ENCODE peak calls at places on chromosome 4, in ten cellular contexts. One of them, this sample, is unnamed.
A peak's percentile ranks its signal among the peaks of the same experiment; 100 is the strongest.

GRCh38 chr4:2400841-2401609 is 17.4 kb downstream of the ZFYVE28 start:
- DNase-seq in caudate nucleus: no peak
- DNase-seq in adipocyte: no peak
- DNase-seq in suprapubic skin: no peak
- DNase-seq in skeletal muscle cell: no peak
- DNase-seq in SW 1271: no peak
- DNase-seq in SK-N-SH: no peak
- DNase-seq in ACHN: no peak
- DNase-seq in WERI-Rb-1: no peak
- DNase-seq in NCI-H1105 treated with DMSO at 0.1 percent for 48 hours: no peak
- DNase-seq in this sample: no peak

GRCh38 chr4:177367336-177367735 is 57.7 kb downstream of the NEIL3 start:
- DNase-seq in ACHN: peak; percentile 13
- DNase-seq in adipocyte: no peak
- DNase-seq in skeletal muscle cell: no peak
- DNase-seq in SK-N-SH: no peak
- DNase-seq in suprapubic skin: no peak
- DNase-seq in WERI-Rb-1: peak; percentile 28
- DNase-seq in caudate nucleus: no peak
- DNase-seq in NCI-H1105 treated with DMSO at 0.1 percent for 48 hours: no peak
- DNase-seq in SW 1271: no peak
- DNase-seq in this sample: no peak

GRCh38 chr4:17664755-17665154 is 50.3 kb downstream of the MED28 start:
- DNase-seq in suprapubic skin: no peak
- DNase-seq in ACHN: no peak
- DNase-seq in SK-N-SH: no peak
- DNase-seq in adipocyte: no peak
- DNase-seq in SW 1271: no peak
- DNase-seq in WERI-Rb-1: no peak
- DNase-seq in caudate nucleus: no peak
- DNase-seq in NCI-H1105 treated with DMSO at 0.1 percent for 48 hours: no peak
- DNase-seq in skeletal muscle cell: no peak
- DNase-seq in this sample: peak; percentile 60

GRCh38 chr4:161894493-161895167 is 269.2 kb downstream of the FSTL5 start:
- DNase-seq in caudate nucleus: no peak
- DNase-seq in NCI-H1105 treated with DMSO at 0.1 percent for 48 hours: no peak
- DNase-seq in ACHN: no peak
- DNase-seq in adipocyte: no peak
- DNase-seq in skeletal muscle cell: no peak
- DNase-seq in SK-N-SH: no peak
- DNase-seq in suprapubic skin: no peak
- DNase-seq in SW 1271: no peak
- DNase-seq in WERI-Rb-1: no peak
- DNase-seq in this sample: no peak

GRCh38 chr4:45438047-45438446 is 685.8 kb downstream of the GABRG1 start:
- DNase-seq in suprapubic skin: no peak
- DNase-seq in NCI-H1105 treated with DMSO at 0.1 percent for 48 hours: no peak
- DNase-seq in WERI-Rb-1: no peak
- DNase-seq in caudate nucleus: no peak
- DNase-seq in adipocyte: no peak
- DNase-seq in skeletal muscle cell: no peak
- DNase-seq in SK-N-SH: no peak
- DNase-seq in SW 1271: no peak
- DNase-seq in ACHN: peak; percentile 3
- DNase-seq in this sample: no peak

GRCh38 chr4:48913346-48913745 is 6.8 kb upstream of the OCIAD2 start:
- DNase-seq in caudate nucleus: no peak
- DNase-seq in NCI-H1105 treated with DMSO at 0.1 percent for 48 hours: no peak
- DNase-seq in skeletal muscle cell: peak; percentile 84
- DNase-seq in ACHN: peak; percentile 76
- DNase-seq in suprapubic skin: no peak
- DNase-seq in SW 1271: peak; percentile 37
- DNase-seq in adipocyte: peak; percentile 52
- DNase-seq in SK-N-SH: no peak
- DNase-seq in WERI-Rb-1: no peak
- DNase-seq in this sample: no peak

GRCh38 chr4:33961751-33962150 is 2282.6 kb downstream of the ARAP2 start:
- DNase-seq in NCI-H1105 treated with DMSO at 0.1 percent for 48 hours: no peak
- DNase-seq in adipocyte: peak; percentile 53
- DNase-seq in suprapubic skin: no peak
- DNase-seq in SK-N-SH: no peak
- DNase-seq in caudate nucleus: no peak
- DNase-seq in skeletal muscle cell: peak; percentile 20
- DNase-seq in ACHN: no peak
- DNase-seq in WERI-Rb-1: no peak
- DNase-seq in SW 1271: no peak
- DNase-seq in this sample: no peak

GRCh38 chr4:121380448-121381147 is at the start of gene QRFPR:
- DNase-seq in ACHN: peak; percentile 84
- DNase-seq in adipocyte: peak; percentile 15
- DNase-seq in suprapubic skin: no peak
- DNase-seq in skeletal muscle cell: no peak
- DNase-seq in NCI-H1105 treated with DMSO at 0.1 percent for 48 hours: no peak
- DNase-seq in SW 1271: no peak
- DNase-seq in WERI-Rb-1: peak; percentile 56
- DNase-seq in caudate nucleus: no peak
- DNase-seq in SK-N-SH: peak; percentile 9
- DNase-seq in this sample: no peak

GRCh38 chr4:155515444-155515843 is 138.7 kb upstream of the MAP9 start:
- DNase-seq in adipocyte: no peak
- DNase-seq in skeletal muscle cell: no peak
- DNase-seq in caudate nucleus: no peak
- DNase-seq in NCI-H1105 treated with DMSO at 0.1 percent for 48 hours: no peak
- DNase-seq in SW 1271: no peak
- DNase-seq in WERI-Rb-1: no peak
- DNase-seq in ACHN: no peak
- DNase-seq in suprapubic skin: no peak
- DNase-seq in SK-N-SH: no peak
- DNase-seq in this sample: no peak

GRCh38 chr4:814312-814850 is 11.5 kb downstream of the CPLX1 start:
- DNase-seq in adipocyte: no peak
- DNase-seq in WERI-Rb-1: no peak
- DNase-seq in skeletal muscle cell: no peak
- DNase-seq in SK-N-SH: no peak
- DNase-seq in NCI-H1105 treated with DMSO at 0.1 percent for 48 hours: no peak
- DNase-seq in suprapubic skin: no peak
- DNase-seq in caudate nucleus: no peak
- DNase-seq in SW 1271: no peak
- DNase-seq in ACHN: no peak
- DNase-seq in this sample: no peak

GRCh38 chr4:74891037-74891436 is 41.9 kb upstream of the PARM1 start:
- DNase-seq in SW 1271: no peak
- DNase-seq in WERI-Rb-1: no peak
- DNase-seq in SK-N-SH: no peak
- DNase-seq in adipocyte: no peak
- DNase-seq in suprapubic skin: no peak
- DNase-seq in skeletal muscle cell: no peak
- DNase-seq in NCI-H1105 treated with DMSO at 0.1 percent for 48 hours: no peak
- DNase-seq in caudate nucleus: no peak
- DNase-seq in ACHN: no peak
- DNase-seq in this sample: no peak

GRCh38 chr4:151931563-151931962 is 170.8 kb upstream of the GATB start:
- DNase-seq in adipocyte: no peak
- DNase-seq in WERI-Rb-1: no peak
- DNase-seq in ACHN: no peak
- DNase-seq in NCI-H1105 treated with DMSO at 0.1 percent for 48 hours: peak; percentile 17
- DNase-seq in SW 1271: no peak
- DNase-seq in SK-N-SH: no peak
- DNase-seq in caudate nucleus: no peak
- DNase-seq in skeletal muscle cell: no peak
- DNase-seq in suprapubic skin: no peak
- DNase-seq in this sample: peak; percentile 53

GRCh38 chr4:140227286-140227685 is 73.3 kb upstream of the MAML3 start:
- DNase-seq in suprapubic skin: no peak
- DNase-seq in adipocyte: no peak
- DNase-seq in SK-N-SH: no peak
- DNase-seq in SW 1271: no peak
- DNase-seq in caudate nucleus: no peak
- DNase-seq in skeletal muscle cell: no peak
- DNase-seq in WERI-Rb-1: no peak
- DNase-seq in NCI-H1105 treated with DMSO at 0.1 percent for 48 hours: no peak
- DNase-seq in ACHN: no peak
- DNase-seq in this sample: no peak

GRCh38 chr4:139898293-139898692 is 232.7 kb downstream of the MGST2 start:
- DNase-seq in ACHN: no peak
- DNase-seq in caudate nucleus: no peak
- DNase-seq in adipocyte: no peak
- DNase-seq in NCI-H1105 treated with DMSO at 0.1 percent for 48 hours: no peak
- DNase-seq in SK-N-SH: no peak
- DNase-seq in SW 1271: no peak
- DNase-seq in skeletal muscle cell: no peak
- DNase-seq in WERI-Rb-1: no peak
- DNase-seq in suprapubic skin: no peak
- DNase-seq in this sample: no peak

GRCh38 chr4:186724048-186724860 is 598 bp upstream of the FAT1 start:
- DNase-seq in WERI-Rb-1: no peak
- DNase-seq in skeletal muscle cell: no peak
- DNase-seq in suprapubic skin: no peak
- DNase-seq in caudate nucleus: no peak
- DNase-seq in NCI-H1105 treated with DMSO at 0.1 percent for 48 hours: peak; percentile 14
- DNase-seq in ACHN: peak; percentile 32
- DNase-seq in SK-N-SH: peak; percentile 60
- DNase-seq in SW 1271: no peak
- DNase-seq in adipocyte: peak; percentile 86
- DNase-seq in this sample: peak; percentile 92

GRCh38 chr4:38583102-38583501 is 80.9 kb upstream of the KLF3 start:
- DNase-seq in caudate nucleus: no peak
- DNase-seq in adipocyte: no peak
- DNase-seq in NCI-H1105 treated with DMSO at 0.1 percent for 48 hours: no peak
- DNase-seq in skeletal muscle cell: peak; percentile 30
- DNase-seq in WERI-Rb-1: peak; percentile 78
- DNase-seq in ACHN: no peak
- DNase-seq in SW 1271: no peak
- DNase-seq in SK-N-SH: no peak
- DNase-seq in suprapubic skin: no peak
- DNase-seq in this sample: peak; percentile 80

GRCh38 chr4:106986486-106986885 is 49.6 kb downstream of the DKK2 start:
- DNase-seq in suprapubic skin: no peak
- DNase-seq in ACHN: no peak
- DNase-seq in WERI-Rb-1: no peak
- DNase-seq in SK-N-SH: peak; percentile 1
- DNase-seq in NCI-H1105 treated with DMSO at 0.1 percent for 48 hours: peak; percentile 44
- DNase-seq in skeletal muscle cell: peak; percentile 59
- DNase-seq in SW 1271: no peak
- DNase-seq in caudate nucleus: no peak
- DNase-seq in adipocyte: peak; percentile 74
- DNase-seq in this sample: no peak

GRCh38 chr4:189313861-189314513 is 626.7 kb upstream of the FRG1 start:
- DNase-seq in caudate nucleus: no peak
- DNase-seq in SK-N-SH: no peak
- DNase-seq in suprapubic skin: no peak
- DNase-seq in adipocyte: no peak
- DNase-seq in WERI-Rb-1: no peak
- DNase-seq in NCI-H1105 treated with DMSO at 0.1 percent for 48 hours: no peak
- DNase-seq in SW 1271: no peak
- DNase-seq in skeletal muscle cell: no peak
- DNase-seq in ACHN: no peak
- DNase-seq in this sample: no peak

GRCh38 chr4:106418444-106418843 is 49.9 kb upstream of the GIMD1 start:
- DNase-seq in SK-N-SH: peak; percentile 14
- DNase-seq in WERI-Rb-1: no peak
- DNase-seq in SW 1271: no peak
- DNase-seq in adipocyte: no peak
- DNase-seq in suprapubic skin: no peak
- DNase-seq in ACHN: no peak
- DNase-seq in caudate nucleus: no peak
- DNase-seq in NCI-H1105 treated with DMSO at 0.1 percent for 48 hours: no peak
- DNase-seq in skeletal muscle cell: no peak
- DNase-seq in this sample: no peak

GRCh38 chr4:153314915-153315314 is 29.6 kb upstream of the MND1 start:
- DNase-seq in caudate nucleus: no peak
- DNase-seq in skeletal muscle cell: no peak
- DNase-seq in suprapubic skin: no peak
- DNase-seq in NCI-H1105 treated with DMSO at 0.1 percent for 48 hours: no peak
- DNase-seq in WERI-Rb-1: no peak
- DNase-seq in adipocyte: no peak
- DNase-seq in ACHN: no peak
- DNase-seq in SW 1271: no peak
- DNase-seq in SK-N-SH: peak; percentile 36
- DNase-seq in this sample: no peak

GRCh38 chr4:8192748-8193738 is 6.0 kb upstream of the SH3TC1 start:
- DNase-seq in skeletal muscle cell: no peak
- DNase-seq in NCI-H1105 treated with DMSO at 0.1 percent for 48 hours: peak; percentile 4
- DNase-seq in WERI-Rb-1: peak; percentile 53
- DNase-seq in SW 1271: no peak
- DNase-seq in suprapubic skin: no peak
- DNase-seq in SK-N-SH: peak; percentile 78
- DNase-seq in adipocyte: peak; percentile 42
- DNase-seq in caudate nucleus: no peak
- DNase-seq in ACHN: peak; percentile 57
- DNase-seq in this sample: no peak

GRCh38 chr4:123580981-123581664 is 184.5 kb downstream of the SPRY1 start:
- DNase-seq in SK-N-SH: no peak
- DNase-seq in adipocyte: no peak
- DNase-seq in WERI-Rb-1: peak; percentile 13
- DNase-seq in SW 1271: no peak
- DNase-seq in skeletal muscle cell: no peak
- DNase-seq in suprapubic skin: no peak
- DNase-seq in caudate nucleus: no peak
- DNase-seq in ACHN: no peak
- DNase-seq in NCI-H1105 treated with DMSO at 0.1 percent for 48 hours: no peak
- DNase-seq in this sample: no peak

GRCh38 chr4:138943893-138944292 is 71.7 kb upstream of the NOCT start:
- DNase-seq in ACHN: no peak
- DNase-seq in caudate nucleus: no peak
- DNase-seq in WERI-Rb-1: no peak
- DNase-seq in suprapubic skin: no peak
- DNase-seq in skeletal muscle cell: no peak
- DNase-seq in NCI-H1105 treated with DMSO at 0.1 percent for 48 hours: no peak
- DNase-seq in SW 1271: no peak
- DNase-seq in adipocyte: no peak
- DNase-seq in SK-N-SH: no peak
- DNase-seq in this sample: no peak

GRCh38 chr4:5874811-5875465 is 17.9 kb downstream of the CRMP1 start:
- DNase-seq in WERI-Rb-1: no peak
- DNase-seq in skeletal muscle cell: no peak
- DNase-seq in SK-N-SH: no peak
- DNase-seq in ACHN: peak; percentile 10
- DNase-seq in NCI-H1105 treated with DMSO at 0.1 percent for 48 hours: no peak
- DNase-seq in SW 1271: no peak
- DNase-seq in adipocyte: peak; percentile 34
- DNase-seq in caudate nucleus: peak; percentile 40
- DNase-seq in suprapubic skin: no peak
- DNase-seq in this sample: no peak

GRCh38 chr4:40702137-40702799 is 47.5 kb upstream of the NSUN7 start:
- DNase-seq in WERI-Rb-1: no peak
- DNase-seq in ACHN: no peak
- DNase-seq in caudate nucleus: no peak
- DNase-seq in suprapubic skin: no peak
- DNase-seq in SK-N-SH: no peak
- DNase-seq in skeletal muscle cell: no peak
- DNase-seq in NCI-H1105 treated with DMSO at 0.1 percent for 48 hours: no peak
- DNase-seq in SW 1271: no peak
- DNase-seq in adipocyte: no peak
- DNase-seq in this sample: no peak

GRCh38 chr4:41991916-41992767 is 1.8 kb downstream of the SLC30A9 start:
- DNase-seq in suprapubic skin: no peak
- DNase-seq in adipocyte: peak; percentile 38
- DNase-seq in skeletal muscle cell: no peak
- DNase-seq in NCI-H1105 treated with DMSO at 0.1 percent for 48 hours: no peak
- DNase-seq in SK-N-SH: no peak
- DNase-seq in ACHN: peak; percentile 12
- DNase-seq in caudate nucleus: no peak
- DNase-seq in SW 1271: no peak
- DNase-seq in WERI-Rb-1: no peak
- DNase-seq in this sample: no peak

GRCh38 chr4:184403384-184403781 is 71.0 kb downstream of the IRF2 start:
- DNase-seq in WERI-Rb-1: no peak
- DNase-seq in adipocyte: peak; percentile 36
- DNase-seq in SW 1271: no peak
- DNase-seq in caudate nucleus: no peak
- DNase-seq in NCI-H1105 treated with DMSO at 0.1 percent for 48 hours: no peak
- DNase-seq in SK-N-SH: no peak
- DNase-seq in suprapubic skin: no peak
- DNase-seq in skeletal muscle cell: no peak
- DNase-seq in ACHN: no peak
- DNase-seq in this sample: no peak

GRCh38 chr4:88765729-88766128 is 68.1 kb upstream of the NAP1L5 start:
- DNase-seq in SK-N-SH: no peak
- DNase-seq in ACHN: peak; percentile 84
- DNase-seq in suprapubic skin: no peak
- DNase-seq in WERI-Rb-1: no peak
- DNase-seq in skeletal muscle cell: peak; percentile 43
- DNase-seq in NCI-H1105 treated with DMSO at 0.1 percent for 48 hours: no peak
- DNase-seq in SW 1271: peak; percentile 5
- DNase-seq in adipocyte: peak; percentile 78
- DNase-seq in caudate nucleus: no peak
- DNase-seq in this sample: no peak

This sample was measured in esophagus muscularis mucosa.